ENCODE peak calls at places on chromosomes 4 and X, in nine cellular contexts. One of them, this sample, is unnamed.
A peak's percentile ranks its signal among the peaks of the same experiment; 100 is the strongest.

GRCh38 chr4:162408309-162408708 is 244.5 kb upstream of the FSTL5 start:
- DNase-seq in upper lobe of left lung: peak; percentile 44
- DNase-seq in stomach: peak; percentile 31
- DNase-seq in A549: no peak
- DNase-seq in transverse colon: peak; percentile 41
- DNase-seq in GM12878: no peak
- DNase-seq in suprapubic skin: no peak
- DNase-seq in tibial nerve: no peak
- DNase-seq in ovary: no peak
- DNase-seq in this sample: no peak

GRCh38 chr4:177680308-177680707 is 238.1 kb upstream of the AGA start:
- DNase-seq in stomach: no peak
- DNase-seq in GM12878: no peak
- DNase-seq in tibial nerve: no peak
- DNase-seq in A549: no peak
- DNase-seq in transverse colon: no peak
- DNase-seq in suprapubic skin: no peak
- DNase-seq in ovary: no peak
- DNase-seq in upper lobe of left lung: no peak
- DNase-seq in this sample: no peak

GRCh38 chrX:88170528-88170927 is 576.5 kb upstream of the CPXCR1 start:
- DNase-seq in transverse colon: no peak
- DNase-seq in tibial nerve: no peak
- DNase-seq in upper lobe of left lung: no peak
- DNase-seq in ovary: no peak
- DNase-seq in stomach: no peak
- DNase-seq in A549: peak; percentile 0
- DNase-seq in GM12878: no peak
- DNase-seq in suprapubic skin: no peak
- DNase-seq in this sample: no peak

GRCh38 chrX:17377047-17377692 is 2.2 kb downstream of the NHS start:
- DNase-seq in ovary: peak; percentile 59
- DNase-seq in upper lobe of left lung: peak; percentile 86
- DNase-seq in A549: peak; percentile 64
- DNase-seq in transverse colon: peak; percentile 51
- DNase-seq in suprapubic skin: no peak
- DNase-seq in GM12878: no peak
- DNase-seq in tibial nerve: peak; percentile 16
- DNase-seq in stomach: peak; percentile 48
- DNase-seq in this sample: no peak

GRCh38 chrX:15750611-15751159 is 12.6 kb downstream of the CA5B start:
- DNase-seq in transverse colon: no peak
- DNase-seq in A549: no peak
- DNase-seq in suprapubic skin: no peak
- DNase-seq in tibial nerve: no peak
- DNase-seq in GM12878: no peak
- DNase-seq in upper lobe of left lung: no peak
- DNase-seq in ovary: no peak
- DNase-seq in stomach: no peak
- DNase-seq in this sample: no peak

GRCh38 chr4:46931981-46932380 is 22.9 kb upstream of the COX7B2 start:
- DNase-seq in A549: no peak
- DNase-seq in transverse colon: peak; percentile 10
- DNase-seq in suprapubic skin: no peak
- DNase-seq in GM12878: peak; percentile 2
- DNase-seq in stomach: no peak
- DNase-seq in ovary: no peak
- DNase-seq in upper lobe of left lung: no peak
- DNase-seq in tibial nerve: no peak
- DNase-seq in this sample: no peak

GRCh38 chr4:15002659-15003440 is 569 bp downstream of the CPEB2 start:
- DNase-seq in transverse colon: peak; percentile 86
- DNase-seq in GM12878: peak; percentile 25
- DNase-seq in tibial nerve: peak; percentile 36
- DNase-seq in stomach: peak; percentile 83
- DNase-seq in suprapubic skin: peak; percentile 90
- DNase-seq in A549: peak; percentile 24
- DNase-seq in ovary: peak; percentile 74
- DNase-seq in upper lobe of left lung: peak; percentile 95
- DNase-seq in this sample: peak; percentile 93

GRCh38 chr4:113064244-113064643 is 14.8 kb downstream of the ANK2 start:
- DNase-seq in upper lobe of left lung: no peak
- DNase-seq in suprapubic skin: no peak
- DNase-seq in transverse colon: no peak
- DNase-seq in ovary: no peak
- DNase-seq in tibial nerve: no peak
- DNase-seq in GM12878: no peak
- DNase-seq in stomach: no peak
- DNase-seq in A549: no peak
- DNase-seq in this sample: no peak

GRCh38 chrX:45750639-45751038 is 550.0 kb upstream of the DIPK2B start:
- DNase-seq in stomach: peak; percentile 35
- DNase-seq in transverse colon: no peak
- DNase-seq in suprapubic skin: no peak
- DNase-seq in A549: no peak
- DNase-seq in upper lobe of left lung: no peak
- DNase-seq in ovary: no peak
- DNase-seq in GM12878: no peak
- DNase-seq in tibial nerve: no peak
- DNase-seq in this sample: no peak

GRCh38 chr4:181597766-181598165 is 645.4 kb upstream of the TENM3 start:
- DNase-seq in A549: no peak
- DNase-seq in upper lobe of left lung: no peak
- DNase-seq in GM12878: no peak
- DNase-seq in ovary: no peak
- DNase-seq in tibial nerve: no peak
- DNase-seq in suprapubic skin: no peak
- DNase-seq in transverse colon: no peak
- DNase-seq in stomach: no peak
- DNase-seq in this sample: no peak

GRCh38 chr4:1661695-1662094 is 22.4 kb downstream of the FAM53A start:
- DNase-seq in transverse colon: no peak
- DNase-seq in upper lobe of left lung: no peak
- DNase-seq in suprapubic skin: no peak
- DNase-seq in A549: no peak
- DNase-seq in GM12878: no peak
- DNase-seq in stomach: no peak
- DNase-seq in ovary: no peak
- DNase-seq in tibial nerve: no peak
- DNase-seq in this sample: no peak
- H3K4me1 ChIP-seq in transverse colon: no peaks in the 10 kb centered on the region
- H3K4me1 ChIP-seq in upper lobe of left lung: no peaks in the 10 kb centered on the region
- H3K4me1 ChIP-seq in suprapubic skin: no peaks in the 10 kb centered on the region
- H3K4me1 ChIP-seq in A549: no peaks in the 10 kb centered on the region
- H3K4me1 ChIP-seq in GM12878: no peaks in the 10 kb centered on the region
- H3K4me1 ChIP-seq in stomach: no peaks in the 10 kb centered on the region
- H3K4me1 ChIP-seq in ovary: no peaks in the 10 kb centered on the region
- H3K4me1 ChIP-seq in tibial nerve: no peaks in the 10 kb centered on the region
- H3K4me1 ChIP-seq in this sample: no peaks in the 10 kb centered on the region

DNA sequence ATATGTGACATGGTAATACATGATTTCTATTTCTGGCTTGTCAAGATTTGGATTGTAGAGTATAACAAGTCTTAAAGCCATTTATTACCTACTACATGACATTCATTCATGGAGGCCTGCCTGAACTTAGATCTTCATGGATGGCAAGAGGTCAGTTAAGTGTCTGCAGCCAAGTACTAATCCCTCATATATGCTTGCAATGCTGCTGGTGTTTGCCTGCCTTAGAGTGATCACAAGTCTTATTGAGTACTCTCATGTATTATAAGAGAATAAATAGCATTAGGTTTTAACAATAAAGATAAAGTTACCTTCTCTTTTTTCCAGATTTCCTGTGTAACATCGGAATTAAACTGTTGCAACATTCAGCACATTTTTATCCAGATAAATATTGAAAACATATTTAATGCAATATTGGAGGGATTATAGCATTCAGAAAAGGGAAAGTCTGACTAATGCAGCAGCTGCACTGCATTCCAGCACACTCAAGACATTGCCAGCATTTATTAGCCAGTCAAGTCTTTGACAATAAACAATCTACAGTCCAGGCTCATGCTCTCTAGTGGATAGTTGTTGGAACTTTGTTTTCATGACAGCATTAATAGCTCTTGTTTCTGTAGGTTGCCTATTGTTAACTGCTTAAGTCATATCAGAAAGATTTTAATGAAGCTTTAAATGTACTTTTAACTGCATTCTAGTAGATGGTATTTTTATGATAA is 737.1 kb downstream of the FAT4 start:
- DNase-seq in suprapubic skin: no peak
- DNase-seq in ovary: no peak
- DNase-seq in transverse colon: no peak
- DNase-seq in stomach: no peak
- DNase-seq in tibial nerve: no peak
- DNase-seq in GM12878: no peak
- DNase-seq in A549: no peak
- DNase-seq in upper lobe of left lung: no peak
- DNase-seq in this sample: no peak
- TF ChIP-seq EP300 in suprapubic skin: no peak
- TF ChIP-seq EP300 in ovary: no peak
- TF ChIP-seq EP300 in transverse colon: no peak
- TF ChIP-seq EP300 in stomach: no peak
- TF ChIP-seq EP300 in tibial nerve: no peak
- TF ChIP-seq EP300 in GM12878: no peak
- TF ChIP-seq EP300 in A549: no peak
- TF ChIP-seq EP300 in upper lobe of left lung: no peak
- TF ChIP-seq EP300 in this sample: no peak

DNA sequence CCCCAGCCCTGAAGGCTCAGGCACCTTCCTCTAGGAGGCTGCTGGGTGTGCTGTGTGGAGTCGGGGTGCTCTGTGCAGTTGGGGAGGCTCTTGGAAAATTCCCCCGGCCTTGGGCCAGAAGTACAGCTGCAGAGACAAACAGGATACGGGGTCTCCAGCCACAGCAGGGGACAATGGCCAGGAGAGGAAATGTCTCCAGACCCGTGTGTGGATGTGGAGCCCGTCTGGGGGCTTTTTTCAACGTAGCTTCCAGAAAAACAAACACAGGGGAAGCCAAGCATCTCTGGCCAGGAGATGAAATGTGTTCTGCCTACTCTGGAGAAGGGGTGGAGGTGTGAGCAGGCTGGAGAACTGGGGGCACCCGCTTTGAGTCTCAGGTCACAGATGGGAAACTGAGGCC is 3.7 kb upstream of the SH3TC1 start:
- DNase-seq in GM12878: no peak
- DNase-seq in tibial nerve: no peak
- DNase-seq in suprapubic skin: no peak
- DNase-seq in A549: no peak
- DNase-seq in stomach: no peak
- DNase-seq in ovary: no peak
- DNase-seq in upper lobe of left lung: no peak
- DNase-seq in transverse colon: no peak
- DNase-seq in this sample: no peak
- H3K4me1 ChIP-seq in GM12878: peaks cover 31% of the 10 kb centered on the region
- H3K4me1 ChIP-seq in tibial nerve: peaks cover 43% of the 10 kb centered on the region
- H3K4me1 ChIP-seq in suprapubic skin: peaks cover 68% of the 10 kb centered on the region
- H3K4me1 ChIP-seq in A549: peaks cover 35% of the 10 kb centered on the region
- H3K4me1 ChIP-seq in stomach: peaks cover 48% of the 10 kb centered on the region
- H3K4me1 ChIP-seq in ovary: peaks cover 21% of the 10 kb centered on the region
- H3K4me1 ChIP-seq in upper lobe of left lung: peaks cover 65% of the 10 kb centered on the region
- H3K4me1 ChIP-seq in transverse colon: peaks cover 27% of the 10 kb centered on the region
- H3K4me1 ChIP-seq in this sample: peaks cover 42% of the 10 kb centered on the region

GRCh38 chr4:138092060-138092459 is 150.1 kb downstream of the SLC7A11 start:
- DNase-seq in suprapubic skin: no peak
- DNase-seq in transverse colon: no peak
- DNase-seq in stomach: no peak
- DNase-seq in tibial nerve: no peak
- DNase-seq in ovary: no peak
- DNase-seq in GM12878: no peak
- DNase-seq in A549: no peak
- DNase-seq in upper lobe of left lung: no peak
- DNase-seq in this sample: no peak
- TF ChIP-seq EP300 in suprapubic skin: no peak
- TF ChIP-seq EP300 in transverse colon: no peak
- TF ChIP-seq EP300 in stomach: no peak
- TF ChIP-seq EP300 in tibial nerve: no peak
- TF ChIP-seq EP300 in ovary: no peak
- TF ChIP-seq EP300 in GM12878: no peak
- TF ChIP-seq EP300 in A549: no peak
- TF ChIP-seq EP300 in upper lobe of left lung: no peak
- TF ChIP-seq EP300 in this sample: no peak

GRCh38 chr4:176287546-176287945 is 18.5 kb upstream of the ASB5 start:
- DNase-seq in A549: no peak
- DNase-seq in transverse colon: no peak
- DNase-seq in GM12878: no peak
- DNase-seq in stomach: no peak
- DNase-seq in upper lobe of left lung: no peak
- DNase-seq in tibial nerve: no peak
- DNase-seq in ovary: no peak
- DNase-seq in suprapubic skin: no peak
- DNase-seq in this sample: no peak

GRCh38 chr4:176291748-176292147 is 22.7 kb upstream of the ASB5 start:
- DNase-seq in upper lobe of left lung: no peak
- DNase-seq in tibial nerve: no peak
- DNase-seq in stomach: no peak
- DNase-seq in A549: no peak
- DNase-seq in suprapubic skin: no peak
- DNase-seq in ovary: no peak
- DNase-seq in transverse colon: no peak
- DNase-seq in GM12878: no peak
- DNase-seq in this sample: no peak

GRCh38 chr4:176289561-176289960 is 20.5 kb upstream of the ASB5 start:
- DNase-seq in tibial nerve: no peak
- DNase-seq in ovary: no peak
- DNase-seq in GM12878: no peak
- DNase-seq in suprapubic skin: no peak
- DNase-seq in A549: no peak
- DNase-seq in upper lobe of left lung: no peak
- DNase-seq in stomach: no peak
- DNase-seq in transverse colon: no peak
- DNase-seq in this sample: no peak

GRCh38 chr4:176288020-176288419 is 19.0 kb upstream of the ASB5 start:
- DNase-seq in transverse colon: no peak
- DNase-seq in ovary: no peak
- DNase-seq in suprapubic skin: no peak
- DNase-seq in stomach: no peak
- DNase-seq in tibial nerve: no peak
- DNase-seq in GM12878: no peak
- DNase-seq in A549: no peak
- DNase-seq in upper lobe of left lung: no peak
- DNase-seq in this sample: no peak

GRCh38 chr4:176290520-176290919 is 21.5 kb upstream of the ASB5 start:
- DNase-seq in transverse colon: no peak
- DNase-seq in upper lobe of left lung: no peak
- DNase-seq in stomach: no peak
- DNase-seq in GM12878: no peak
- DNase-seq in tibial nerve: no peak
- DNase-seq in suprapubic skin: no peak
- DNase-seq in A549: no peak
- DNase-seq in ovary: no peak
- DNase-seq in this sample: no peak
- H3K4me1 ChIP-seq in transverse colon: no peaks in the 10 kb centered on the region
- H3K4me1 ChIP-seq in upper lobe of left lung: no peaks in the 10 kb centered on the region
- H3K4me1 ChIP-seq in stomach: no peaks in the 10 kb centered on the region
- H3K4me1 ChIP-seq in GM12878: no peaks in the 10 kb centered on the region
- H3K4me1 ChIP-seq in tibial nerve: no peaks in the 10 kb centered on the region
- H3K4me1 ChIP-seq in suprapubic skin: no peaks in the 10 kb centered on the region
- H3K4me1 ChIP-seq in A549: no peaks in the 10 kb centered on the region
- H3K4me1 ChIP-seq in ovary: no peaks in the 10 kb centered on the region
- H3K4me1 ChIP-seq in this sample: peaks cover 7% of the 10 kb centered on the region